ENCODE peak calls at places on chromosomes 12 and 14, in five cellular contexts. D is anterior cingulate cortex; O is stimulated activated CD8-positive, alpha-beta memory T cell treated with anti-CD3 and anti-CD28 coated beads, Interleukin-7, amount 100 ng/mL, for 1 hour; Q is heart right ventricle; V is mammary epithelial cell. N is an unnamed sample.

GRCh38 chr14:53306926-53307325 is 153.8 kb upstream of the DDHD1 start:
- DNase-seq in D (no peak), Q (no peak), V (peak; percentile 33), O (no peak), N (no peak)

GRCh38 chr14:100296106-100296651 is 10.1 kb downstream of the SLC25A29 start:
- DNase-seq in D (no peak), O (no peak), V (no peak), Q (no peak), N (no peak)

GRCh38 chr12:110339184-110339952 is 58.3 kb downstream of the ATP2A2 start:
- DNase-seq in D (no peak), O (no peak), V (peak; percentile 42), Q (no peak), N (no peak)

GRCh38 chr14:61625171-61625570 is 70.1 kb upstream of the HIF1A start:
- DNase-seq in O (no peak), Q (no peak), D (no peak), V (peak; percentile 60), N (no peak)

GRCh38 chr12:127172857-127173256 is 1094.1 kb upstream of the TMEM132C start:
- DNase-seq in O (no peak), Q (no peak), D (no peak), V (no peak), N (no peak)

GRCh38 chr12:104462931-104463339 is 6.2 kb downstream of the CHST11 start:
- DNase-seq in O (no peak), D (no peak), V (no peak), Q (no peak), N (no peak)

GRCh38 chr12:91023326-91024004 is 18.7 kb upstream of the EPYC start:
- DNase-seq in V (peak; percentile 62), O (no peak), D (no peak), Q (no peak), N (no peak)

GRCh38 chr14:53902307-53902706 is 54.3 kb downstream of the BMP4 start:
- DNase-seq in Q (no peak), O (no peak), V (no peak), D (no peak), N (no peak)

GRCh38 chr12:109596418-109597244 is 23.0 kb downstream of the MVK start:
- DNase-seq in V (no peak), Q (no peak), O (no peak), D (no peak), N (no peak)

GRCh38 chr12:93990832-93991748 is 157.3 kb upstream of the PLXNC1 start:
- DNase-seq in Q (peak; percentile 41), V (no peak), D (no peak), O (no peak), N (no peak)

GRCh38 chr12:20368653-20369163 is 371 bp downstream of the PDE3A start:
- DNase-seq in V (peak; percentile 19), Q (peak; percentile 42), O (no peak), D (no peak), N (no peak)

GRCh38 chr12:122336015-122336946 is 70.0 kb upstream of the VPS33A start:
- DNase-seq in V (no peak), D (no peak), Q (peak; percentile 35), O (no peak), N (no peak)

GRCh38 chr14:90416649-90417237 is 19.9 kb downstream of the CALM1 start:
- DNase-seq in D (no peak), Q (no peak), V (no peak), O (no peak), N (no peak)

GRCh38 chr12:124022161-124022560 is 49.1 kb downstream of the ZNF664 start:
- DNase-seq in V (no peak), D (no peak), O (no peak), Q (no peak), N (no peak)

GRCh38 chr12:119153477-119154434 is 25.0 kb upstream of the HSPB8 start:
- DNase-seq in Q (peak; percentile 67), D (no peak), O (no peak), V (no peak), N (no peak)

GRCh38 chr12:45674583-45674982 is 54.9 kb upstream of the ARID2 start:
- DNase-seq in O (no peak), V (peak; percentile 56), D (no peak), Q (peak; percentile 26), N (no peak)

GRCh38 chr14:99684356-99684952 is 356 bp downstream of the CYP46A1 start:
- DNase-seq in Q (no peak), O (no peak), D (no peak), V (peak; percentile 6), N (no peak)

GRCh38 chr12:27635349-27635972 is 60.8 kb upstream of the REP15 start:
- DNase-seq in Q (no peak), D (no peak), V (peak; percentile 46), O (no peak), N (no peak)

GRCh38 chr14:68585690-68586089 is 207.2 kb downstream of the ZFP36L1 start:
- DNase-seq in V (no peak), Q (no peak), D (no peak), O (no peak), N (no peak)

GRCh38 chr12:46959484-46959883 is 119.9 kb upstream of the PCED1B start:
- DNase-seq in V (peak; percentile 83), D (no peak), Q (no peak), O (no peak), N (no peak)

GRCh38 chr12:19695244-19696098 is 256.2 kb downstream of the AEBP2 start:
- DNase-seq in O (no peak), V (no peak), D (no peak), Q (no peak), N (no peak)

GRCh38 chr12:795305-795704 is 42.9 kb downstream of the WNK1 start:
- DNase-seq in V (no peak), D (no peak), Q (no peak), O (no peak), N (no peak)

GRCh38 chr14:74855021-74855420 is 20.9 kb downstream of the PROX2 start:
- DNase-seq in O (no peak), V (no peak), Q (no peak), D (no peak), N (no peak)

GRCh38 chr12:98228619-98229538 is 286.5 kb upstream of the TMPO start:
- DNase-seq in D (no peak), Q (no peak), V (no peak), O (no peak), N (no peak)

GRCh38 chr14:103232338-103232808 is 101.7 kb upstream of the EIF5 start:
- DNase-seq in V (no peak), O (no peak), Q (no peak), D (no peak), N (no peak)

GRCh38 chr14:92546347-92547053 is 32.9 kb downstream of the RIN3 start:
- DNase-seq in D (no peak), V (no peak), Q (no peak), O (no peak), N (no peak)

GRCh38 chr14:31228533-31228932 is 20.9 kb upstream of the HECTD1 start:
- DNase-seq in O (no peak), Q (no peak), D (no peak), V (peak; percentile 64), N (no peak)

GRCh38 chr14:27056586-27056985 is 458.8 kb upstream of the NOVA1 start:
- DNase-seq in D (no peak), O (no peak), V (no peak), Q (no peak), N (no peak)

GRCh38 chr14:58216544-58216943 is 16.6 kb downstream of the ACTR10 start:
- DNase-seq in Q (no peak), O (no peak), D (no peak), V (no peak), N (no peak)

GRCh38 chr12:101924647-101925046 is 47.3 kb downstream of the DRAM1 start:
- DNase-seq in Q (no peak), V (no peak), O (no peak), D (no peak), N (no peak)

GRCh38 chr14:101619484-101619883 is 58.2 kb downstream of the DIO3 start:
- DNase-seq in V (no peak), D (no peak), Q (no peak), O (no peak), N (no peak)

GRCh38 chr14:39160494-39160893 is 9.6 kb downstream of the TRAPPC6B start:
- DNase-seq in Q (no peak), O (no peak), V (no peak), D (no peak), N (no peak)

GRCh38 chr14:55146425-55146824 is 17.4 kb downstream of the LGALS3 start:
- DNase-seq in O (no peak), D (no peak), V (no peak), Q (no peak), N (no peak)

GRCh38 chr12:50101663-50102062 is 2.1 kb upstream of the GPD1 start:
- DNase-seq in O (no peak), Q (no peak), V (peak; percentile 19), D (no peak), N (no peak)

N was measured in activated gamma-delta T cell.